ENCODE peak calls at places on chromosomes 6 and 20, in nine cellular contexts. T is small intestine, Z is right lobe of liver, I is brain microvascular endothelial cell, F is heart left ventricle, K is pancreas, D is body of pancreas, U is cardiac muscle cell, Y is kidney. R is an unnamed sample.

GRCh38 chr20:16571333-16571732 is 1.9 kb downstream of the KIF16B start:
- DNase-seq in T (no peak), Z (no peak), I (no peak), F (no peak), K (no peak), D (no peak), U (no peak), Y (no peak), R (no peak)

GRCh38 chr6:114432380-114432779 is 89.6 kb upstream of the HS3ST5 start:
- DNase-seq in T (no peak), Z (no peak), I (no peak), F (no peak), K (no peak), D (no peak), U (peak; percentile 49), Y (no peak), R (no peak)

GRCh38 chr6:55825402-55826051 is 49.9 kb downstream of the BMP5 start:
- DNase-seq in T (no peak), Z (no peak), I (peak; percentile 74), F (no peak), K (no peak), D (no peak), U (peak; percentile 57), Y (no peak), R (no peak)

GRCh38 chr20:61822396-61822795 is 243.3 kb downstream of the TAF4 start:
- DNase-seq in T (peak; percentile 37), Z (peak; percentile 17), I (no peak), F (no peak), K (no peak), D (no peak), U (no peak), Y (peak; percentile 45), R (no peak)

GRCh38 chr6:79570129-79570801 is 33.0 kb upstream of the LCA5 start:
- DNase-seq in T (peak; percentile 84), Z (no peak), I (peak; percentile 72), F (no peak), K (peak; percentile 70), D (peak; percentile 68), U (peak; percentile 4), Y (no peak), R (peak; percentile 61)

GRCh38 chr20:34516874-34517542 is 786 bp downstream of the DYNLRB1 start:
- DNase-seq in T (no peak), Z (no peak), I (no peak), F (no peak), K (no peak), D (no peak), U (peak; percentile 28), Y (no peak), R (peak; percentile 29)

GRCh38 chr20:50244352-50245149 is 53.9 kb downstream of the CEBPB start:
- DNase-seq in T (no peak), Z (no peak), I (no peak), F (no peak), K (no peak), D (peak; percentile 78), U (no peak), Y (peak; percentile 86), R (no peak)

GRCh38 chr6:57173056-57173885 is 1.1 kb downstream of the BAG2 start:
- DNase-seq in T (peak; percentile 8), Z (no peak), I (no peak), F (peak; percentile 25), K (peak; percentile 21), D (no peak), U (peak; percentile 22), Y (no peak), R (peak; percentile 17)

GRCh38 chr6:168189679-168190405 is 110.8 kb upstream of the FRMD1 start:
- DNase-seq in T (no peak), Z (no peak), I (no peak), F (no peak), K (peak; percentile 2), D (no peak), U (no peak), Y (peak; percentile 60), R (no peak)

GRCh38 chr6:52157301-52157930 is 28.8 kb upstream of the IL17A start:
- DNase-seq in T (no peak), Z (no peak), I (peak; percentile 1), F (no peak), K (no peak), D (no peak), U (no peak), Y (no peak), R (no peak)

GRCh38 chr6:161370882-161371281 is 97.0 kb upstream of the AGPAT4 start:
- DNase-seq in T (peak; percentile 72), Z (no peak), I (peak; percentile 71), F (peak; percentile 43), K (peak; percentile 62), D (peak; percentile 74), U (peak; percentile 67), Y (no peak), R (peak; percentile 62)

GRCh38 chr6:53437557-53438202 is 88.9 kb upstream of the ELOVL5 start:
- DNase-seq in T (peak; percentile 59), Z (no peak), I (peak; percentile 84), F (no peak), K (no peak), D (peak; percentile 19), U (peak; percentile 58), Y (no peak), R (no peak)

GRCh38 chr6:45759134-45759849 is 256.4 kb downstream of the CLIC5 start:
- DNase-seq in T (no peak), Z (no peak), I (no peak), F (no peak), K (no peak), D (no peak), U (no peak), Y (no peak), R (no peak)

GRCh38 chr6:14889172-14889571 is 356.7 kb upstream of the JARID2 start:
- DNase-seq in T (peak; percentile 51), Z (no peak), I (peak; percentile 36), F (no peak), K (no peak), D (no peak), U (no peak), Y (no peak), R (no peak)

GRCh38 chr6:33433560-33434191 is 13.8 kb downstream of the SYNGAP1 start:
- DNase-seq in T (no peak), Z (no peak), I (no peak), F (peak; percentile 65), K (no peak), D (no peak), U (peak; percentile 84), Y (no peak), R (no peak)

GRCh38 chr20:34150616-34151015 is 38.6 kb upstream of the EIF2S2 start:
- DNase-seq in T (no peak), Z (no peak), I (no peak), F (no peak), K (no peak), D (no peak), U (no peak), Y (no peak), R (no peak)

GRCh38 chr6:44397424-44398169 is 10.1 kb downstream of the CDC5L start:
- DNase-seq in T (no peak), Z (no peak), I (no peak), F (no peak), K (no peak), D (no peak), U (no peak), Y (no peak), R (no peak)

GRCh38 chr6:44396968-44397367 is 9.5 kb downstream of the CDC5L start:
- DNase-seq in T (peak; percentile 54), Z (peak; percentile 73), I (no peak), F (no peak), K (no peak), D (no peak), U (no peak), Y (no peak), R (no peak)

GRCh38 chr6:44400572-44400971 is 13.1 kb downstream of the CDC5L start:
- DNase-seq in T (no peak), Z (no peak), I (no peak), F (no peak), K (no peak), D (no peak), U (no peak), Y (no peak), R (no peak)

GRCh38 chr6:44401138-44401537 is 13.6 kb downstream of the CDC5L start:
- DNase-seq in T (no peak), Z (no peak), I (no peak), F (no peak), K (no peak), D (no peak), U (no peak), Y (no peak), R (no peak)

DNA sequence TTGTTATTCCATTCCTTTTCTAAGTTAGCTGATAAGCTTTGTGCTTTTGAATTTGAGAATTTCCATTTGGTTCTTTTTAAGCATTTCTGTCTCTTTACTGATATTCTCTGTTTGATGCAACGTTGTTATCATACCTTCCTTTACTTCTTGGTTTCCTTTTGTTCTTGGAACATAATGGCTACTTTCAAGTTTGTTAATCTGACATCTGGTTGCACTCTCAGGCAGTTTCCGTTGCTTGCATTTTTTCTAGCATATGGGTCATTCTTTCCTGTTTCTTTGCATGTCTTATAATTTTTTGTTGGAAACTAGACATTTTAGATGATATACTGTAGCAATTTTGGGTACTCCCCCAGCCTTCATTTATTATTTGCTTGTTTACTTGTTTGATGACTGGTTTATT is 12.5 kb downstream of the CDC5L start:
- DNase-seq in T (no peak), Z (no peak), I (no peak), F (no peak), K (no peak), D (no peak), U (no peak), Y (no peak), R (no peak)
- H3K36me3 ChIP-seq in T (peaks cover 32% of the 10 kb centered on the region), Z (peaks cover 56% of the 10 kb centered on the region), I (peaks cover 31% of the 10 kb centered on the region), F (peaks cover 81% of the 10 kb centered on the region), K (peaks cover 38% of the 10 kb centered on the region), D (no peaks in the 10 kb centered on the region), U (peaks cover 45% of the 10 kb centered on the region), Y (peaks cover 26% of the 10 kb centered on the region), R (peaks cover 53% of the 10 kb centered on the region)

DNA sequence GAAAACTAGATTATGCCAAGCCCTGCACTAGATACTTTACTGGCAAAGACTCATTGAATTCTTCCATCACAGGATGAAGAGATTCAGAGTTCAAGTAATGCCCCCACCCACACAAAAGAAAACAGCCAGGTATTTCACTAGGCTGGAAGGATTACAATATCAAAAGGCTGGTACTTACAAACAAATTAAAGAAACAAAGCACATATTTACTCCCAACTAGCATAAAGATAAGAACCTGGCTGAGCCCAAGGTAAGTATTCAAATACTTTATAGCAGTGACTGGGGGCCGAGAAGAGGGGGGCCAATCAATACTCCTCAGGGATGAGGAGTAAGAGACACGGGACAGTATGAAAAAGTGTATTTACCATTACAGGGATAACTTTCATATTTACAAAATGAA is 3.7 kb downstream of the ACOT8 start:
- DNase-seq in T (no peak), Z (no peak), I (no peak), F (no peak), K (no peak), D (no peak), U (no peak), Y (no peak), R (no peak)
- H3K4me3 ChIP-seq in T (no peak overlapping the region), Z (no peak overlapping the region), I (no peak overlapping the region), F (no peak overlapping the region), K (no peak overlapping the region), D (no peak overlapping the region), U (no peak overlapping the region), Y (no peak overlapping the region), R (no peak overlapping the region)

GRCh38 chr20:38031957-38032356 is 1.3 kb downstream of the TTI1 start:
- DNase-seq in T (no peak), Z (no peak), I (no peak), F (no peak), K (no peak), D (no peak), U (no peak), Y (no peak), R (no peak)
- H3K36me3 ChIP-seq in T (no peaks in the 10 kb centered on the region), Z (no peaks in the 10 kb centered on the region), I (no peaks in the 10 kb centered on the region), F (peaks cover 5% of the 10 kb centered on the region), K (no peaks in the 10 kb centered on the region), D (no peaks in the 10 kb centered on the region), U (peaks cover 7% of the 10 kb centered on the region), Y (no peaks in the 10 kb centered on the region), R (no peaks in the 10 kb centered on the region)

GRCh38 chr6:10558575-10558974 is 37.4 kb downstream of the GCNT2 start:
- DNase-seq in T (peak; percentile 85), Z (no peak), I (no peak), F (peak; percentile 47), K (no peak), D (no peak), U (peak; percentile 22), Y (no peak), R (peak; percentile 63)
- H3K4me3 ChIP-seq in T (no peak overlapping the region), Z (no peak overlapping the region), I (no peak overlapping the region), F (no peak overlapping the region), K (no peak overlapping the region), D (no peak overlapping the region), U (no peak overlapping the region), Y (no peak overlapping the region), R (peak overlapping the region; percentile 18)